ENCODE peak calls at places on chromosome 21, in six cellular contexts. A is effector memory CD4-positive, alpha-beta T cell; H is neural progenitor cell; D is sigmoid colon; T is K562; Y is transverse colon. I is an unnamed sample. For H3K4me1, the result is how much of the 10 kb centered on the place peaks cover.

GRCh38 chr21:29849735-29850176 is 90.0 kb downstream of the GRIK1 start:
- DNase-seq in A (no peak), H (peak), Y (peak), D (no peak), T (peak), I (no peak)

GRCh38 chr21:43994646-43995045 is 17.5 kb upstream of the TRAPPC10 start:
- DNase-seq in T (no peak), Y (no peak), H (no peak), D (peak), A (no peak), I (no peak)

GRCh38 chr21:30166171-30166570 is 434 bp downstream of the CLDN17 start:
- DNase-seq in T (no peak), A (no peak), D (no peak), Y (no peak), H (no peak), I (no peak)

GRCh38 chr21:26374817-26375216 is 198.3 kb downstream of the CYYR1 start:
- DNase-seq in D (no peak), H (no peak), Y (no peak), A (no peak), T (no peak), I (no peak)

GRCh38 chr21:44286086-44286715 is 525 bp downstream of the AIRE start:
- DNase-seq in A (no peak), T (no peak), Y (no peak), D (no peak), H (no peak), I (no peak)

GRCh38 chr21:29299046-29299905 is 554 bp downstream of the BACH1 start:
- DNase-seq in T (peak), A (peak), H (peak), Y (peak), D (peak), I (peak)

GRCh38 chr21:19461481-19462205 is 1058.1 kb upstream of the TMPRSS15 start:
- DNase-seq in T (peak), H (no peak), Y (no peak), A (no peak), D (no peak), I (no peak)

GRCh38 chr21:18499761-18500376 is 96.3 kb upstream of the TMPRSS15 start:
- DNase-seq in A (no peak), T (peak), H (peak), D (no peak), Y (peak), I (no peak)

GRCh38 chr21:43611598-43612369 is 47.5 kb downstream of the HSF2BP start:
- DNase-seq in T (peak), D (peak), Y (peak), H (peak), A (no peak), I (peak)

GRCh38 chr21:14435423-14435822 is 52.5 kb upstream of the HSPA13 start:
- DNase-seq in D (no peak), H (no peak), Y (no peak), T (no peak), A (no peak), I (no peak)

GRCh38 chr21:24545807-24546361 is 1061.4 kb downstream of the MRPL39 start:
- DNase-seq in Y (no peak), T (no peak), A (no peak), D (no peak), H (no peak), I (no peak)

GRCh38 chr21:16492892-16493291 is 763.1 kb downstream of the USP25 start:
- DNase-seq in A (no peak), T (no peak), Y (no peak), D (no peak), H (no peak), I (no peak)

DNA sequence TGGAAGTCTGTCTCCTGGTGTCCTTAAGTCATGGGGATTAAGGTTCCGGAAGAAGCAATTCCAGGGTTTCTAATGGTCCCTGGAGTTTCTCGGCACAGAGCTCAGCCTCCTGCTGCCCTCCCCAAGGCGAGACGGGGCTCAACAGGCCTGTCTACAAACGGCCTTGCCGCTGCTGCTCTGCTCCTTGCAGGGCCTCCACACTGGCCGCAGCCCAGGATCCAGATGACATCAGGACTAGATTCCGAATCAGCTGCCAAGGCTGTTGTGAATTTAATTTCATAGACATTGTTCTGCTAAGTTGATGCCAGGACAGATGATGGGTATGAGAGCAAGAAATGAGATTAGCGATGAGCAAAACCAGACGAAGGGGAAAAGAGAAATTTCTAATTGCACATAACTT is 103.6 kb upstream of the BACE2 start:
- DNase-seq in Y (no peak), A (no peak), H (no peak), D (no peak), T (no peak), I (no peak)
- H3K4me1 ChIP-seq in Y (under half), A (under half), H (under half), D (under half), T (under half), I (under half)

GRCh38 chr21:34340062-34340461 is 23.7 kb upstream of the KCNE2 start:
- DNase-seq in T (no peak), Y (no peak), D (no peak), A (no peak), H (no peak), I (no peak)
- H3K4me1 ChIP-seq in T (under half), Y (under half), D (under half), A (under half), H (under half), I (under half)

GRCh38 chr21:36190736-36191135 is 34.1 kb downstream of the DOP1B start:
- DNase-seq in D (no peak), A (no peak), T (no peak), Y (no peak), H (no peak), I (no peak)
- H3K4me1 ChIP-seq in D (under half), A (under half), T (under half), Y (under half), H (under half), I (under half)

DNA sequence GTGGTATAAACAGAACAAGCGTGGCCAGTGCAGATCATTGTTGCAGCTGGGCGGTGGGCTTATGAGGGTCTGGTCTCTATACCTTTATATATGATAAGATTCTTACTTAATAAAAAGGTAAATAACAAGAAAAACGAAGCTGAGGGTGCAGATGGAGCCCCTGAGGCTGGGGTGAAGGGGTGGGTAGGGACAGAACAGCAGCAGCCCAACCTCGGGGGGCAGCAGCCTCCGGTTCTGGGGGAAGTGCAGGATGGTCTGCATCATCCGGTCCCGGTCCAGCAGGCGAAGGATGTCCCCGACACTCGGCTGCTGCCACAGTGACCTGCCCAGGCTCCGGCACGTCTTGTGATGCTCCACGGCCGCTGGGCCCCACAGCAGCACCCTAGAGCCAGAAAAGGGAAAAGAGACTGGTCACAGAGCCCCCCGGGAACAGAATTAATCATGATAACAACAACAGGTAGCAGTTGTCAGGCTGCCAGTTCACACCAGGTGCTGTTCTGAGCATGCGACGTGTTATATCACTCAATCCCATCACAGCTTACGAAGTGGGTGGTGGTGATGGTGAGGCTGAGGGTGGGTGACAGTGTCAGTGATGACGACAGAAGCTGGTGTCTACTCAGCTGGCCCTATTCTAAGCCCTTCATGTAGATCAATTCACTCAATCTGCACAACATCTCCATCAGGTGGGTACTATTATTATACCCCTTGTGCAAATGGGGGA is 35.5 kb downstream of the MRAP start:
- DNase-seq in T (no peak), D (no peak), H (no peak), A (no peak), Y (no peak), I (no peak)
- H3K4me1 ChIP-seq in T (under half), D (under half), H (under half), A (under half), Y (under half), I (under half)

DNA sequence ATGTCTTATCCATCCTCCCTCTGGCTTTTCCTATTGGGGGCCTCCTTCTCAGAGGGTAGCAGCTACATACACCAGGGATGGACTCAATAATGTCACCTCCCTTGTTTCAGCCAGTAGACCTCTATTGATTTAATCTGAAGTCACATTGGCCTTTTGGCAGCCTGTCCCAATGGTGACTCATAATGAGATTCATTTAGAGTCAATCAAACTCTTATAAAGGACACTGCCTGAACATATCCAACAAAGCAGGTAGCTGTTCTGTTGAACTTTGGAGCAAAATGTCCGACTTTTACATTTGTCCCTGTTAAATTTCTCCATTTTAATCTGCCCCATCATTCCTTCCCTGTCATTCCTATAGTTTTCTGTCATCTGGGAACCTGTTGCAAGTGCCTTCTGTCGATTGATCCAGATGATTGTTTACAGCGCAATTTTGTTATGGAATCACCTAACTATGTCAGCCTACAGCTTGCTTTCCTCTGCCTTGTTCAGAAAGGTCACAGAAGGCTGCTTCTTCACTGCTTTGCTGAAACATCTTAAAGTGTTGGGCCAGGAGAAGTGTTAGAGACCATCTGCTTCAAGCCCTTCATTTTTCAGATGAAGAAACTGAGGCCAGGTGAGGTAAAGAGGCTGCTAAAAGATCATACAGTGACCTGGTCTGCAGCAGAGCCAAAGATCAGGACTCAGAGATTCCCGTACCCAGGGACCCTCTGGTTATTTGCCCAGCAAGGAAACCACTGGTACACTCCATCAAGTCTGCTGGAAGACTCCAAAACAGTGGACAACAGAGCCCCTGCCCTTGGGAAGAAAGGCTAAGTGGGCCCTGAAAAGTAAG is 106.0 kb downstream of the ETS2 start:
- DNase-seq in D (no peak), A (no peak), Y (peak), H (no peak), T (no peak), I (no peak)
- H3K4me1 ChIP-seq in D (under half), A (under half), Y (half or more), H (under half), T (under half), I (under half)

DNA sequence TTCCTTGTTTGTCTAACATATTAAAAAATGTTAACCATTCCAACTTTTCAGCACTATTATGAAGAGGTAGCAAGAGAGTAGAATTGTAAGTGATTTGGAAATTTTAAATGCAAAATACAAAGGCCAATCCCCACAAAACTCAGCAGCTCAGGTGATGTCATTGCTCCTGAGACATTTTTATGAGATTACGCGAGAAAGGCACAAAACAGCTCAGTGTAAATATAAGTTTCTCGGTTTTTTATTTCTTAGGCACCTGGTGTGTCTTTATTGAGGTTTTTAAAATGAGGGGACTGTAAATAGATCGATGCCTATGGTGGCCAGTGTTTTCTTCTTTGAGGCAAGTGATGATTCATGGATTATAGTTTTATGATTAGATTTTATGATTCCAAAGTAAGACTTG is 6.1 kb downstream of the ABCG1 start:
- DNase-seq in D (no peak), A (no peak), T (no peak), H (no peak), Y (no peak), I (no peak)
- H3K4me1 ChIP-seq in D (under half), A (under half), T (under half), H (under half), Y (half or more), I (under half)

GRCh38 chr21:46063734-46064680 is 33.9 kb upstream of the COL6A2 start:
- DNase-seq in Y (no peak), H (no peak), T (no peak), A (no peak), D (peak), I (peak)

GRCh38 chr21:46061950-46062349 is 36.0 kb upstream of the COL6A2 start:
- DNase-seq in H (no peak), T (no peak), D (peak), Y (no peak), A (no peak), I (no peak)

GRCh38 chr21:46063227-46063626 is 34.7 kb upstream of the COL6A2 start:
- DNase-seq in Y (no peak), T (no peak), H (no peak), A (no peak), D (peak), I (no peak)

GRCh38 chr21:46061063-46061462 is 36.8 kb upstream of the COL6A2 start:
- DNase-seq in H (no peak), A (no peak), D (peak), Y (no peak), T (no peak), I (no peak)

DNA sequence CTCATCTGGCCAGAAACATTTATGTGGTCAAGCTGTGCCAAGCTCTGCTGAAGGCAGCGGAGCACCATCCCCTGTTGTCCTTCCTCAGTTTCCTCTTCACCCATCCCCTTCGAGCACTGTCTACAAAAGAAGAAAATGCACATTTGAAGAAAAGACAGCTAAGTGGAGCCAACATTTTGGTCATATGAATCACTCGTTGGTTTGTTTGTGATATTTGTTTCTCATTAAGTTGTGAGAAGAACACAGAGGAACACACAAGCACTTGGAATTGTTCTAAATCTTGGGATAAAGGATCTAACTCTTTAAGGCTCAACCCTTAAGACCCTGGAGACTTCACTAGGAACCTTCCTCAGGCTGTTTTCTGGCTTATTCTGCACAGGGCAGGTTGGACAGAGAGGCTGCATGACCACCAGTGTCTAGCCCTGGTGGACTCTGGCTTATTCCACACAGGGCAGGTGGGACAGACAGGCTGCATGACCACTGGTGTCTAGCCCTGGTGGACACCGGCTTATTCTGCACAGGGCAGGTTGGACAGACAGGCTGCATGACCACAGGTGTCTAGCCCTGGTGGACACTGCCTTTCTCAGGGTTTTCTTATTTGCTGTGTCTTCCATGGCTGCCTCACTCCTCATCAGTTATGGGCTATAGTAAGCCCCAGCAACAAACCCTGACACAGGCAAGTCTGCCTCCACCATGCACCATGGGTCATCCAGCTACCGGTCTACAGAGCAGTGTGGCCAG is 35.3 kb upstream of the COL6A2 start:
- DNase-seq in A (no peak), T (no peak), D (peak), Y (no peak), H (no peak), I (no peak)
- H3K4me1 ChIP-seq in A (under half), T (under half), D (under half), Y (under half), H (under half), I (under half)

DNA sequence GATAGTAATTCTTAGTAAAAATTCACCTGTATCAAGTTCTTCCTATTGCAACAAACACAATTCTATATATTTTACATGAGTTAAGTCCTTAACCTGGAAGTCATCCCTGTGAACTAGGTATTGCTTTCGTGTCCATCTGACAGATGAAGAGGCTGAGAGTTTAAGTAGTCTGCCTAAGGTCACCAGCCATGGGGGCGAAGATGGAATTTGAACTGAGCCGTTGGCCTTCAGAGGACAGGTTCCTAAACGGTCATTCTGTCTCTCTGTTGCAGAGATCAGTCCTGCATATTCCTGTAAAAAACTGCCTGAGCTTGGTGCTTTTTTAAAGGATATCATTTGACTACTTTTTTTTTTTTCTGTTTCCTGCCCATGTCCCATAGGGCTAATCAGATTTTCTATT is 10.2 kb upstream of the POFUT2 start:
- DNase-seq in H (no peak), A (no peak), Y (no peak), D (peak), T (no peak), I (no peak)
- H3K4me1 ChIP-seq in H (under half), A (under half), Y (under half), D (half or more), T (half or more), I (half or more)

DNA sequence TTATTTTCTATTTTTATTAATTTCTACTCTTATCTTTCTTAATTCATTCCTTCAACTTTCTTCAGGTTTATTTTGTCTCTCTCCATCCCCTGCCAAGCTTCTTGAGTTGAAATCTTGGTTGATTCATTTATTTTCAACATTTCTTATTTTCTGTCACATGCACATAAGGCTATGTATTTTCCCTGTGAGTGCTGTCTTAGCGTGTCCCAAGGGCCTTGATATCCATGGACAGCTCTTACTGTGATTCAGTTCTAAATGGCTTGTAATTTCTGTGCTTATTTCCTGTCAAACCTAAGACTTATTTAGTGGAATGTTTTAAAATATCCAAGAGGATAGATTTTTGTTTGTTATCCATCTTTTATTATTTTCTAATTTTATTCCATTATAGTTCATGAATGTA is 36.8 kb upstream of the SCAF4 start:
- DNase-seq in D (no peak), H (no peak), A (no peak), Y (no peak), T (no peak), I (no peak)
- H3K4me1 ChIP-seq in D (under half), H (under half), A (under half), Y (under half), T (under half), I (under half)

GRCh38 chr21:39052718-39053117 is 130.5 kb downstream of the PSMG1 start:
- DNase-seq in T (no peak), A (no peak), D (no peak), H (no peak), Y (no peak), I (no peak)
- H3K4me1 ChIP-seq in T (under half), A (under half), D (under half), H (under half), Y (under half), I (under half)